ENCODE peak calls at places on chromosomes 2 and 18, in ten cellular contexts. One of them, this sample, is unnamed.

GRCh38 chr2:176105078-176105726 is 1.9 kb upstream of the HOXD11 start:
- DNase-seq in upper lobe of left lung: no peak
- DNase-seq in dorsolateral prefrontal cortex: no peak
- DNase-seq in aorta: no peak
- DNase-seq in heart left ventricle: no peak
- DNase-seq in MM.1S: no peak
- DNase-seq in ascending aorta: no peak
- DNase-seq in IMR-90: no peak
- DNase-seq in HL-60: no peak
- DNase-seq in body of pancreas: no peak
- DNase-seq in this sample: no peak

GRCh38 chr2:214966420-214966819 is 156.9 kb upstream of the BARD1 start:
- DNase-seq in heart left ventricle: no peak
- DNase-seq in aorta: no peak
- DNase-seq in HL-60: no peak
- DNase-seq in MM.1S: no peak
- DNase-seq in upper lobe of left lung: no peak
- DNase-seq in dorsolateral prefrontal cortex: no peak
- DNase-seq in IMR-90: no peak
- DNase-seq in body of pancreas: no peak
- DNase-seq in ascending aorta: no peak
- DNase-seq in this sample: no peak

GRCh38 chr2:202592580-202592979 is 42.2 kb upstream of the FAM117B start:
- DNase-seq in HL-60: no peak
- DNase-seq in ascending aorta: no peak
- DNase-seq in upper lobe of left lung: no peak
- DNase-seq in IMR-90: peak
- DNase-seq in MM.1S: no peak
- DNase-seq in heart left ventricle: no peak
- DNase-seq in aorta: no peak
- DNase-seq in body of pancreas: no peak
- DNase-seq in dorsolateral prefrontal cortex: no peak
- DNase-seq in this sample: no peak

GRCh38 chr2:191352536-191352935 is 107.3 kb downstream of the MYO1B start:
- DNase-seq in HL-60: no peak
- DNase-seq in dorsolateral prefrontal cortex: no peak
- DNase-seq in aorta: no peak
- DNase-seq in MM.1S: no peak
- DNase-seq in body of pancreas: no peak
- DNase-seq in IMR-90: peak
- DNase-seq in heart left ventricle: no peak
- DNase-seq in ascending aorta: no peak
- DNase-seq in upper lobe of left lung: no peak
- DNase-seq in this sample: no peak

GRCh38 chr2:62343636-62344349 is 147.9 kb downstream of the B3GNT2 start:
- DNase-seq in ascending aorta: no peak
- DNase-seq in IMR-90: no peak
- DNase-seq in HL-60: no peak
- DNase-seq in MM.1S: no peak
- DNase-seq in upper lobe of left lung: no peak
- DNase-seq in heart left ventricle: no peak
- DNase-seq in aorta: no peak
- DNase-seq in body of pancreas: no peak
- DNase-seq in dorsolateral prefrontal cortex: no peak
- DNase-seq in this sample: no peak

GRCh38 chr2:127675335-127676261 is at the start of gene LIMS2:
- DNase-seq in MM.1S: no peak
- DNase-seq in ascending aorta: no peak
- DNase-seq in HL-60: no peak
- DNase-seq in body of pancreas: no peak
- DNase-seq in IMR-90: peak
- DNase-seq in heart left ventricle: peak
- DNase-seq in upper lobe of left lung: peak
- DNase-seq in dorsolateral prefrontal cortex: no peak
- DNase-seq in aorta: no peak
- DNase-seq in this sample: no peak

GRCh38 chr2:120866483-120867140 is 130.9 kb downstream of the GLI2 start:
- DNase-seq in HL-60: no peak
- DNase-seq in body of pancreas: no peak
- DNase-seq in dorsolateral prefrontal cortex: no peak
- DNase-seq in IMR-90: no peak
- DNase-seq in heart left ventricle: peak
- DNase-seq in ascending aorta: no peak
- DNase-seq in MM.1S: no peak
- DNase-seq in upper lobe of left lung: no peak
- DNase-seq in aorta: peak
- DNase-seq in this sample: no peak

GRCh38 chr2:40321822-40322221 is 130.1 kb downstream of the SLC8A1 start:
- DNase-seq in HL-60: no peak
- DNase-seq in aorta: no peak
- DNase-seq in IMR-90: no peak
- DNase-seq in dorsolateral prefrontal cortex: no peak
- DNase-seq in body of pancreas: no peak
- DNase-seq in MM.1S: no peak
- DNase-seq in heart left ventricle: no peak
- DNase-seq in upper lobe of left lung: no peak
- DNase-seq in ascending aorta: no peak
- DNase-seq in this sample: no peak

GRCh38 chr18:45361148-45361851 is 254.0 kb upstream of the SLC14A2 start:
- DNase-seq in dorsolateral prefrontal cortex: no peak
- DNase-seq in heart left ventricle: no peak
- DNase-seq in MM.1S: no peak
- DNase-seq in aorta: no peak
- DNase-seq in upper lobe of left lung: no peak
- DNase-seq in body of pancreas: no peak
- DNase-seq in HL-60: no peak
- DNase-seq in IMR-90: no peak
- DNase-seq in ascending aorta: no peak
- DNase-seq in this sample: no peak

DNA sequence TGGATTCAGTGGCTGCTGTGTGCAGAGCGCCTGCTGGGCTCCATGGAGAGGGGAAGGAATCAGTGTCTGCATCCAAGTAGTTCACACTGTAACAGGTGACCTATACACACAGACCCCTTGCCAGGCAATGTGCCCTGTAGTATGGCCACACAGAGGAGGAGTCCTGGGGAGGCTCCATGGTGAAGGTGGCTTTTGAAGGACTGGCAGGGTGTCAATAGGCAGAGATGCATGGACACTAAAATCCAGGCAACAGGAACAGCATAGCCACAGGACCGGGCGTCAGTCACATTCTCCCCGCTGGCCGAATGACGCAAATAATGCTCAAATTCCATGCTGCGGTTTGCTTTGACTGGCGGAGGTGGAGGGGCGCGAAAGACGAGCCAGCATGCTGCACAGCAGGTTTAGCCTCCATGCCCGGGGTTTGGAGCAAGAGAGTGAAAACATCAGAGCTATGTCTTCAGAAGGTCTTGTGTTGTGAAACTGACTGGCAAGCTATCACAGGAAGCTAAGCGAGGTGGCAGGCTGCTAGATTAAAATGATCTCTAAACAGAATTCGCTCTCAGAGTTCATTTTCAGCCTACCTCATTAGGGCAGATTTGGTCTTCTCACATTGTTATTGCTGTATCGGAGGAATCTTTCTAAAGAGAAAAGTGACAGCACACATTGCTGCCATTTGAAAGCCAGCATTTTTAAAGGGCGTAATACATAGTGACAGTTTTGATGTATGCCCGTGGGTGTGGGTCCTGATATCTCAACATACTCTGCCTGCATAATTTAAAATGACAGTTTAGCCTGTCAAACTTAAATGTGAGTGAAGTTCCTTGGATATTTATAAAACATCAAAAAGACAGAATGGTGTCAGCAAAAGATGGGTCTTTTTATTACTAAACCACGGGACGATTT is 1.1 kb upstream of the CHMP1B start:
- DNase-seq in HL-60: peak
- DNase-seq in body of pancreas: peak
- DNase-seq in heart left ventricle: peak
- DNase-seq in ascending aorta: peak
- DNase-seq in upper lobe of left lung: peak
- DNase-seq in dorsolateral prefrontal cortex: peak
- DNase-seq in IMR-90: peak
- DNase-seq in MM.1S: peak
- DNase-seq in aorta: peak
- DNase-seq in this sample: peak
- H3K27ac ChIP-seq in HL-60: peak
- H3K27ac ChIP-seq in body of pancreas: peak
- H3K27ac ChIP-seq in heart left ventricle: peak
- H3K27ac ChIP-seq in ascending aorta: peak
- H3K27ac ChIP-seq in upper lobe of left lung: peak
- H3K27ac ChIP-seq in dorsolateral prefrontal cortex: peak
- H3K27ac ChIP-seq in IMR-90: peak
- H3K27ac ChIP-seq in MM.1S: peak
- H3K27ac ChIP-seq in aorta: peak
- H3K27ac ChIP-seq in this sample: peak

GRCh38 chr2:170715062-170715931 is at the start of gene SP5:
- DNase-seq in MM.1S: peak
- DNase-seq in IMR-90: peak
- DNase-seq in dorsolateral prefrontal cortex: no peak
- DNase-seq in aorta: peak
- DNase-seq in body of pancreas: peak
- DNase-seq in HL-60: no peak
- DNase-seq in upper lobe of left lung: peak
- DNase-seq in heart left ventricle: peak
- DNase-seq in ascending aorta: no peak
- DNase-seq in this sample: peak

GRCh38 chr2:170714156-170715061 is 728 bp upstream of the SP5 start:
- DNase-seq in ascending aorta: no peak
- DNase-seq in aorta: peak
- DNase-seq in upper lobe of left lung: peak
- DNase-seq in body of pancreas: peak
- DNase-seq in MM.1S: peak
- DNase-seq in IMR-90: no peak
- DNase-seq in HL-60: no peak
- DNase-seq in dorsolateral prefrontal cortex: no peak
- DNase-seq in heart left ventricle: peak
- DNase-seq in this sample: no peak

GRCh38 chr2:170711774-170712652 is 3.1 kb upstream of the SP5 start:
- DNase-seq in IMR-90: no peak
- DNase-seq in HL-60: no peak
- DNase-seq in ascending aorta: no peak
- DNase-seq in body of pancreas: peak
- DNase-seq in heart left ventricle: no peak
- DNase-seq in MM.1S: no peak
- DNase-seq in dorsolateral prefrontal cortex: no peak
- DNase-seq in aorta: peak
- DNase-seq in upper lobe of left lung: no peak
- DNase-seq in this sample: peak

GRCh38 chr2:170712653-170713279 is 2.4 kb upstream of the SP5 start:
- DNase-seq in ascending aorta: no peak
- DNase-seq in body of pancreas: no peak
- DNase-seq in dorsolateral prefrontal cortex: no peak
- DNase-seq in HL-60: no peak
- DNase-seq in aorta: no peak
- DNase-seq in heart left ventricle: no peak
- DNase-seq in MM.1S: no peak
- DNase-seq in upper lobe of left lung: no peak
- DNase-seq in IMR-90: no peak
- DNase-seq in this sample: no peak

DNA sequence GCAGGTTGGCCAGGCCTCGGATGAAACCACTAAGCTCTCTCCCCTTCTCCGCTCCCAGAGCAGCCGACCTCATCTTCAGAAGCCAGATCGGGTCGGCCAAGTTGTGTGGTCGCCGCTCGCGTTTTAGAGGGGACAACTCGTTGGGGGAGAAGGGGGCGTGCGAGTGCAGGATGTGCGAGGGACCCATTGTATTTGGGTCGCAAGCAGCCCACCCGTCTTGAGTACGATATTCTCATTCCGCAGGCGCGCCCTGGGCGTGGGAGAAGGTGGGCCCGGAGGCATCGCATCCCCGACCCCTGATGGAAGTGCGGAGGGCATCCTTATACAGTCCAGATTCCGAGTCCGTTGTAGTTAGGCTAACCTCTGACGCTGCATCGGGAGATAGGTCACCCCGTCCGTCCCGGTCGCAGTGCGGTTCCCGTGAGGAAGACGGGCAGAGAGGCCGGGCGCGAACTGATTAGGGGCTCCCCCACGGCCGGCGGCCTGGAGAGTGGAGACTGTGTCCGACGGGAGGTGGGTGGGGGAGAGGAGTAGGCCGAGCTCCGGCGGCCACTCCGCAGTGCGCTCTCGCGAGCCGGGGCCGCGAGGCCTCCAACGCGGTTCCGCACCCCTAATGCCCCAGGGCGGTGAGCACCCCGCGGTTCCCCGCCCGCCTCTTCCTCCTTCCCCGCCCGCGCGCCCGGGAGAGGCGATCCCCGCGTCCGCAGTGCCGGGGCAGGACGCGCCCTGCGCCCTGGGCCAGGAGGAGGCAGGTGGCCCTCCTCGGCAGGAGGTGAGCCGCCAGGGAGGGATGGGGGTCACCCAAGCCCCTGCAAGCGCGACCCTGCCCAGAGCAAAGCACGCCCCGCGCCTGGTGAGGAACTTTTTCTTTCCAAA is 1.6 kb upstream of the SP5 start:
- DNase-seq in ascending aorta: no peak
- DNase-seq in IMR-90: no peak
- DNase-seq in HL-60: no peak
- DNase-seq in upper lobe of left lung: no peak
- DNase-seq in MM.1S: no peak
- DNase-seq in body of pancreas: peak
- DNase-seq in heart left ventricle: no peak
- DNase-seq in dorsolateral prefrontal cortex: no peak
- DNase-seq in aorta: peak
- DNase-seq in this sample: no peak
- H3K4me3 ChIP-seq in ascending aorta: peak
- H3K4me3 ChIP-seq in IMR-90: no peak
- H3K4me3 ChIP-seq in HL-60: peak
- H3K4me3 ChIP-seq in upper lobe of left lung: peak
- H3K4me3 ChIP-seq in MM.1S: peak
- H3K4me3 ChIP-seq in body of pancreas: no peak
- H3K4me3 ChIP-seq in heart left ventricle: peak
- H3K4me3 ChIP-seq in dorsolateral prefrontal cortex: peak
- H3K4me3 ChIP-seq in aorta: no peak
- H3K4me3 ChIP-seq in this sample: peak

GRCh38 chr2:19349911-19350677 is 8.3 kb downstream of the OSR1 start:
- DNase-seq in dorsolateral prefrontal cortex: peak
- DNase-seq in aorta: peak
- DNase-seq in MM.1S: peak
- DNase-seq in ascending aorta: no peak
- DNase-seq in IMR-90: no peak
- DNase-seq in HL-60: peak
- DNase-seq in heart left ventricle: peak
- DNase-seq in body of pancreas: peak
- DNase-seq in upper lobe of left lung: peak
- DNase-seq in this sample: no peak
- H3K27ac ChIP-seq in dorsolateral prefrontal cortex: peak
- H3K27ac ChIP-seq in aorta: peak
- H3K27ac ChIP-seq in MM.1S: no peak
- H3K27ac ChIP-seq in ascending aorta: peak
- H3K27ac ChIP-seq in IMR-90: no peak
- H3K27ac ChIP-seq in HL-60: no peak
- H3K27ac ChIP-seq in heart left ventricle: peak
- H3K27ac ChIP-seq in body of pancreas: no peak
- H3K27ac ChIP-seq in upper lobe of left lung: no peak
- H3K27ac ChIP-seq in this sample: no peak

DNA sequence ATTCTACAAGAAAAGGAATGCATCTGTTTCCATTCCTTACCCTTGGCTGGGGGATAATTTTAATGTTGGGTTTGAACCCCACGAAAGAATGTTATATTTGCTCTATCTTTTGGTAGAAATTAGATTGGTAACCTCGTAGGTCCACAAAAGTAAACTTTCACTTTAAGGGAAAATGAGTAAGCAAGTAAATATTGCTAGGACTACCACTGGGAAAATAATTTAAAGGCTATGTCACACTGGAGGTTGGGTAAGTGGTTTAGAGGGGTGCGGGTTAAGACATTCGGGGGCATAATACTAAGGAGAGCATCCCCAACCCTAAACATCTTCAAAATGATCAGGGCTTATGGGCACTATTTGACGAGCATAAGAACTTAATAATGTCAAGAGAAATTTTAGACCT is 5.1 kb downstream of the GCG start:
- DNase-seq in ascending aorta: no peak
- DNase-seq in IMR-90: peak
- DNase-seq in MM.1S: no peak
- DNase-seq in upper lobe of left lung: no peak
- DNase-seq in dorsolateral prefrontal cortex: no peak
- DNase-seq in aorta: no peak
- DNase-seq in HL-60: no peak
- DNase-seq in heart left ventricle: no peak
- DNase-seq in body of pancreas: no peak
- DNase-seq in this sample: no peak
- H3K4me3 ChIP-seq in ascending aorta: no peak
- H3K4me3 ChIP-seq in IMR-90: peak
- H3K4me3 ChIP-seq in MM.1S: no peak
- H3K4me3 ChIP-seq in upper lobe of left lung: no peak
- H3K4me3 ChIP-seq in dorsolateral prefrontal cortex: no peak
- H3K4me3 ChIP-seq in aorta: no peak
- H3K4me3 ChIP-seq in HL-60: no peak
- H3K4me3 ChIP-seq in heart left ventricle: no peak
- H3K4me3 ChIP-seq in body of pancreas: no peak
- H3K4me3 ChIP-seq in this sample: no peak

This sample was measured in naive thymus-derived CD4-positive, alpha-beta T cell.